ENCODE peak calls at places on chromosomes 12 and 14, in five cellular contexts. C, M, Z, N and E are unnamed samples.

GRCh38 chr14:96205059-96205993 is 687 bp downstream of the BDKRB2 start:
- DNase-seq in C (no peak), M (no peak), Z (no peak), N (peak; percentile 25), E (no peak)

GRCh38 chr14:49367696-49368095 is 218.5 kb downstream of the RPS29 start:
- DNase-seq in C (no peak), M (no peak), Z (no peak), N (no peak), E (no peak)

GRCh38 chr14:55927059-55927458 is 191.2 kb upstream of the PELI2 start:
- DNase-seq in C (no peak), M (no peak), Z (no peak), N (no peak), E (no peak)

GRCh38 chr14:72513994-72514659 is 379.8 kb downstream of the DPF3 start:
- DNase-seq in C (peak; percentile 63), M (peak; percentile 76), Z (no peak), N (peak; percentile 47), E (peak; percentile 68)

GRCh38 chr12:108218911-108219310 is 89.8 kb downstream of the WSCD2 start:
- DNase-seq in C (no peak), M (no peak), Z (no peak), N (no peak), E (no peak)

GRCh38 chr12:51947597-51947996 is 3.9 kb upstream of the ACVR1B start:
- DNase-seq in C (no peak), M (no peak), Z (no peak), N (no peak), E (no peak)

GRCh38 chr12:103269962-103270361 is 225.8 kb downstream of the C12orf42 start:
- DNase-seq in C (no peak), M (no peak), Z (no peak), N (no peak), E (no peak)

GRCh38 chr14:56809262-56810215 is 740 bp downstream of the OTX2 start:
- DNase-seq in C (no peak), M (no peak), Z (no peak), N (no peak), E (no peak)

GRCh38 chr12:10167588-10167987 is 4.3 kb downstream of the OLR1 start:
- DNase-seq in C (no peak), M (no peak), Z (no peak), N (no peak), E (no peak)

GRCh38 chr12:64571346-64571745 is 38.9 kb upstream of the RASSF3 start:
- DNase-seq in C (no peak), M (no peak), Z (no peak), N (peak; percentile 27), E (no peak)

GRCh38 chr14:98984719-98985041 is 287.3 kb downstream of the BCL11B start:
- DNase-seq in C (no peak), M (no peak), Z (no peak), N (no peak), E (no peak)

GRCh38 chr14:103073367-103073875 is 10.6 kb upstream of the LBHD2 start:
- DNase-seq in C (no peak), M (no peak), Z (no peak), N (no peak), E (no peak)

GRCh38 chr14:81169711-81170103 is 51.1 kb downstream of the GTF2A1 start:
- DNase-seq in C (peak; percentile 3), M (peak; percentile 22), Z (no peak), N (peak; percentile 7), E (peak; percentile 31)

GRCh38 chr12:52878507-52879393 is 26.1 kb downstream of the KRT8 start:
- DNase-seq in C (no peak), M (no peak), Z (no peak), N (no peak), E (no peak)

GRCh38 chr14:62667515-62667914 is 377.7 kb downstream of the KCNH5 start:
- DNase-seq in C (no peak), M (no peak), Z (no peak), N (no peak), E (no peak)
- H3K4me3 ChIP-seq in C (no peak overlapping the region), M (no peak overlapping the region), Z (no peak overlapping the region), N (no peak overlapping the region), E (no peak overlapping the region)

DNA sequence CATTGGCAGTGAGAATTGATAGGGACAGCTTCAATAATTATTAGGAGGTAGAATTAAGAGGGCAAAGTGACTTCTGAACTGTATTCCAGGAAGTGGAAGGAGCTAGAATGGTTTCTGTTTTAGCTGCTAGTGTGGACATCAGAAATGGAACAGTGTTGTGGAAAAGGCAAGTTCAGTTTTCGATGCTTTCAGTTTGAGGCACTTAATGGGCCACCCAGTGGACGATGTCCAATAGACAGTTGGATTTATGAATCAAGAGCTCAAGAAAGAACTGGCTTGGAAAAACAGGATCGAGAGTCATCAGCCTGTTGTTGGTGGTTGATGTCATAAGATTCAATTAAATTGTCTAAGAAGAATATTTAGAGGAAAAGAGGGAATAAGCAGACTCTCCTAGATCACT is 136.3 kb downstream of the DYRK2 start:
- DNase-seq in C (no peak), M (no peak), Z (no peak), N (no peak), E (no peak)
- TF ChIP-seq CTCF in C (no peak), M (no peak), Z (no peak), N (no peak), E (no peak)

GRCh38 chr12:110170535-110171185 is 46.5 kb downstream of the IFT81 start:
- DNase-seq in C (no peak), M (peak; percentile 78), Z (no peak), N (no peak), E (peak; percentile 21)

GRCh38 chr12:110168732-110169455 is 44.7 kb downstream of the IFT81 start:
- DNase-seq in C (no peak), M (no peak), Z (no peak), N (no peak), E (no peak)

GRCh38 chr12:110171186-110171538 is 47.0 kb downstream of the IFT81 start:
- DNase-seq in C (no peak), M (no peak), Z (no peak), N (no peak), E (no peak)

GRCh38 chr12:110159671-110160245 is 35.6 kb downstream of the IFT81 start:
- DNase-seq in C (no peak), M (no peak), Z (no peak), N (no peak), E (no peak)

GRCh38 chr12:110165540-110166159 is 41.5 kb downstream of the IFT81 start:
- DNase-seq in C (peak; percentile 9), M (no peak), Z (no peak), N (peak; percentile 74), E (no peak)
- H3K4me3 ChIP-seq in C (no peak overlapping the region), M (no peak overlapping the region), Z (no peak overlapping the region), N (peak overlapping the region; percentile 50), E (no peak overlapping the region)

DNA sequence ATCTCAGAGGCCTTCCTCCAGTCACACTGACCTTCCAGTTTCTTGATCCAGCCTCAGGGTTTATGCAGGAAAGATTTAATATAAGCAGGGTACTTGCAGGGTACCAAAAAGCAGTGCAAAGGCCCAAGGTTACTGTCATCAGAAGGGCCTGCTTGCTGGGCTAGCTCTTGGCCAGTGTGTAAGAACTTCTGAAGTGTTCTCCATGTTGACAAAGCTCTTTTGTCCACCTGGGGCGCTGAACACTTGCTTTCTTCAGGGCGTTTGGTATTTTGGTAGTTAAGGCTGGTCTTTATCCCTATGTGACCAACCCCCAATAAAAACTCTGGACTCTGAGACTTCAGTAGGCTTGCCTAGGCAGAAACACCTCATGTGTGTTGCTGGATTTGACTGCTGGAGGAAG is 69.7 kb downstream of the ZC3H14 start:
- DNase-seq in C (no peak), M (no peak), Z (no peak), N (no peak), E (no peak)
- TF ChIP-seq CTCF in C (no peak), M (no peak), Z (no peak), N (no peak), E (no peak)

GRCh38 chr12:70609203-70609602 is 28.0 kb downstream of the PTPRB start:
- DNase-seq in C (peak; percentile 7), M (no peak), Z (no peak), N (no peak), E (no peak)
- H3K4me3 ChIP-seq in C (peak overlapping the region; percentile 37), M (peak overlapping the region; percentile 66), Z (peak overlapping the region; percentile 67), N (no peak overlapping the region), E (peak overlapping the region; percentile 41)

GRCh38 chr14:22572562-22573058 is 16.4 kb downstream of the DAD1 start:
- DNase-seq in C (no peak), M (peak; percentile 21), Z (no peak), N (no peak), E (peak; percentile 51)
- TF ChIP-seq CTCF in C (no peak), M (no peak), Z (no peak), N (no peak), E (no peak)

GRCh38 chr14:32635103-32635719 is 303.5 kb upstream of the NPAS3 start:
- DNase-seq in C (no peak), M (peak; percentile 74), Z (no peak), N (no peak), E (peak; percentile 64)
- H3K4me3 ChIP-seq in C (no peak overlapping the region), M (no peak overlapping the region), Z (no peak overlapping the region), N (no peak overlapping the region), E (no peak overlapping the region)

GRCh38 chr12:15428632-15429031 is 106.3 kb downstream of the PTPRO start:
- DNase-seq in C (no peak), M (peak; percentile 1), Z (no peak), N (no peak), E (no peak)
- TF ChIP-seq CTCF in C (no peak), M (no peak), Z (no peak), N (no peak), E (no peak)

DNA sequence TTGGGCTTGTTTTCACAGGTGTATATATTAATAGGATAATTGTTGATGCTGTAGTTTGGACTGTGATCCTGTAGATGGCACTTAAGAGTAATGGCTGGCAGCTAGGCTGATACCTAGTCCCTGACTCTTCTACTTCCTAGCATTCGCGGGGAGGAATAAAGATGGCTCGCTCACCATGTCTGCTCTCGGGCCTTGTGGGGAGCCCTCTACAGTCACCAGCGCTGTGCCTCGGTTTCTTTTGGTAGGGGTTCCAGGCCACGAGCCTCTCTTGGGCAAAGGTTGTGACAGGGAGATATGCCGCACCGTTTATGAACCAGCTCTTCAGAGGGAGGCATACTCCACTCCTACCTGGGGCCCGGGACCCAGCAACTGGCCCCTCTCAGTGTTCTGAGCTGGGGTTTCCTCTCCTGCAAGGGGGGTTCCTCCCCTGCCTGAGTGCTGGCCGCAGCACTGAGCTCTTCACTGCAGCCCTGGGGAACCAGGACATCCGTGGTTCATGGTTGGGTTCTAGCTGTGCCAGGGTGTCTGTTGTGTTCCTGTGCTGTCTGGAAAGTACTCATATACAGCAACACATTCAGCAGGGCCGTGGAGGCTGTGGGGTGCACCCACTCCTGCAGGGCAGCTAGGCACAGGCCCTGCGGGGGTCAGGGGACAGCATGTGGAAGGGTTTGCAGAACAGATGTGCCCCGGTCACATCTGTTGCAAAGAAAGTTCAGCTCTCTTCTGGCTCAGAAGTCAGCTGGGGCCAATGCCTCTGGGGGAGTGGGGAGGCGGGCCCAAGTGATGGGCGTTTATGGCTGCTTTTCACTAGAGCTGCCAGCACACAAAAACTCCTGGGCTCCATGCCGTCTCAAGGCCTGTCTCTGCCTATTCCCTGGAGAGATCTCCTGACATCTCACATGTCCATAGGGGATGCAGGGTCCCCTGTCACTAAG is 147.9 kb downstream of the PPFIA2 start:
- DNase-seq in C (peak; percentile 40), M (peak; percentile 2), Z (no peak), N (peak; percentile 2), E (peak; percentile 12)
- H3K4me3 ChIP-seq in C (no peak overlapping the region), M (no peak overlapping the region), Z (no peak overlapping the region), N (no peak overlapping the region), E (no peak overlapping the region)